ENCODE peak calls at places on chromosome 3, in eight cellular contexts. X is tibial artery; V is activated naive CD4-positive, alpha-beta T cell; F is NCI-H1092 treated with DMSO at 0.1 percent for 48 hours; I is HCT116; O is SK-N-SH; N is GM04504; T is NCI-H1105 treated with DMSO at 0.1 percent for 48 hours. P is an unnamed sample.

GRCh38 chr3:45225465-45226205 is 452 bp downstream of the TMEM158 start:
- DNase-seq in X (no peak), V (peak; percentile 3), F (peak; percentile 19), I (no peak), O (peak; percentile 73), N (no peak), T (peak; percentile 7), P (peak; percentile 78)

GRCh38 chr3:66812126-66812525 is 186.0 kb upstream of the KBTBD8 start:
- DNase-seq in X (no peak), V (no peak), F (no peak), I (no peak), O (no peak), N (no peak), T (no peak), P (no peak)

GRCh38 chr3:198071602-198072285 is 111.7 kb downstream of the LMLN start:
- DNase-seq in X (no peak), V (no peak), F (no peak), I (peak; percentile 99), O (no peak), N (peak; percentile 54), T (no peak), P (peak; percentile 18)

GRCh38 chr3:4898454-4899313 is 80.6 kb upstream of the BHLHE40 start:
- DNase-seq in X (no peak), V (no peak), F (no peak), I (peak; percentile 18), O (no peak), N (no peak), T (no peak), P (peak; percentile 70)

GRCh38 chr3:30319713-30320112 is 286.7 kb upstream of the TGFBR2 start:
- DNase-seq in X (no peak), V (peak; percentile 3), F (peak; percentile 28), I (peak; percentile 73), O (peak; percentile 8), N (peak; percentile 31), T (peak; percentile 35), P (no peak)

GRCh38 chr3:121463745-121464144 is 82.0 kb downstream of the POLQ start:
- DNase-seq in X (no peak), V (no peak), F (no peak), I (no peak), O (no peak), N (no peak), T (no peak), P (no peak)

GRCh38 chr3:9013782-9014181 is 50.5 kb upstream of the RAD18 start:
- DNase-seq in X (no peak), V (no peak), F (no peak), I (no peak), O (no peak), N (no peak), T (no peak), P (no peak)

GRCh38 chr3:131386429-131386926 is 4.9 kb downstream of the NUDT16 start:
- DNase-seq in X (peak; percentile 83), V (no peak), F (no peak), I (no peak), O (no peak), N (no peak), T (no peak), P (no peak)

GRCh38 chr3:67044295-67044694 is 46.2 kb downstream of the KBTBD8 start:
- DNase-seq in X (no peak), V (no peak), F (no peak), I (no peak), O (no peak), N (no peak), T (no peak), P (no peak)

GRCh38 chr3:131403216-131403895 is 21.8 kb downstream of the NUDT16 start:
- DNase-seq in X (no peak), V (no peak), F (no peak), I (no peak), O (no peak), N (no peak), T (no peak), P (no peak)

GRCh38 chr3:123412811-123413588 is 35.9 kb downstream of the ADCY5 start:
- DNase-seq in X (peak; percentile 61), V (no peak), F (no peak), I (no peak), O (no peak), N (no peak), T (no peak), P (no peak)

GRCh38 chr3:71063768-71064287 is 519.7 kb downstream of the FOXP1 start:
- DNase-seq in X (no peak), V (no peak), F (peak; percentile 23), I (no peak), O (peak; percentile 53), N (no peak), T (no peak), P (peak; percentile 49)

GRCh38 chr3:169232863-169233262 is 430.6 kb downstream of the MECOM start:
- DNase-seq in X (no peak), V (no peak), F (peak; percentile 67), I (no peak), O (no peak), N (no peak), T (peak; percentile 34), P (no peak)

GRCh38 chr3:38003371-38003816 is 12.8 kb downstream of the VILL start:
- DNase-seq in X (peak; percentile 57), V (peak; percentile 51), F (no peak), I (no peak), O (peak; percentile 90), N (no peak), T (peak; percentile 4), P (peak; percentile 71)

GRCh38 chr3:188914556-188914955 is 257.2 kb upstream of the TPRG1 start:
- DNase-seq in X (no peak), V (no peak), F (no peak), I (no peak), O (no peak), N (peak; percentile 39), T (no peak), P (no peak)

GRCh38 chr3:172698650-172699049 is 12.2 kb downstream of the NCEH1 start:
- DNase-seq in X (peak; percentile 58), V (no peak), F (no peak), I (no peak), O (no peak), N (no peak), T (no peak), P (no peak)

GRCh38 chr3:166519443-166519842 is 682.2 kb upstream of the BCHE start:
- DNase-seq in X (no peak), V (no peak), F (no peak), I (no peak), O (no peak), N (no peak), T (no peak), P (no peak)